ENCODE peak calls at places on chromosomes 6 and 20, in seven cellular contexts. X is NCI-H1105 treated with DMSO at 0.1 percent for 48 hours; U is progenitor cell of endocrine pancreas; Z is activated CD8-positive, alpha-beta memory T cell treated with anti-CD3 and anti-CD28 coated beads, Interleukin-2, amount 50 U/mL, for 48 hours; K is WERI-Rb-1; E is cardiac muscle cell; M is AG10803. G is an unnamed sample.

GRCh38 chr6:108874470-108875160 is 26.4 kb downstream of the ARMC2 start:
- DNase-seq in X (no peak), U (no peak), Z (peak; percentile 78), K (no peak), E (no peak), M (peak; percentile 63), G (no peak)

GRCh38 chr20:675453-676314 is at the start of gene SCRT2:
- DNase-seq in X (peak; percentile 36), U (peak; percentile 85), Z (peak; percentile 88), K (peak; percentile 47), E (peak; percentile 94), M (peak; percentile 68), G (peak; percentile 94)

GRCh38 chr6:116465246-116465645 is 4.1 kb downstream of the CALHM6 start:
- DNase-seq in X (no peak), U (no peak), Z (no peak), K (no peak), E (no peak), M (no peak), G (no peak)

GRCh38 chr20:51804754-51805153 is 2.4 kb upstream of the SALL4 start:
- DNase-seq in X (no peak), U (no peak), Z (no peak), K (no peak), E (no peak), M (no peak), G (no peak)

GRCh38 chr6:8736046-8736877 is 300.9 kb upstream of the SLC35B3 start:
- DNase-seq in X (no peak), U (no peak), Z (no peak), K (no peak), E (peak; percentile 7), M (no peak), G (no peak)

GRCh38 chr6:130063806-130064205 is 45.4 kb downstream of the L3MBTL3 start:
- DNase-seq in X (no peak), U (no peak), Z (no peak), K (no peak), E (no peak), M (peak; percentile 22), G (no peak)

GRCh38 chr20:32314768-32315167 is 37.3 kb downstream of the KIF3B start:
- DNase-seq in X (no peak), U (no peak), Z (no peak), K (no peak), E (no peak), M (no peak), G (no peak)

GRCh38 chr20:53692465-53693067 is 98.9 kb upstream of the ZNF217 start:
- DNase-seq in X (no peak), U (no peak), Z (no peak), K (no peak), E (no peak), M (peak; percentile 96), G (no peak)

GRCh38 chr20:37837934-37838333 is 65.0 kb upstream of the VSTM2L start:
- DNase-seq in X (no peak), U (no peak), Z (no peak), K (peak; percentile 46), E (no peak), M (no peak), G (no peak)

GRCh38 chr20:32437391-32438074 is 79.4 kb downstream of the ASXL1 start:
- DNase-seq in X (no peak), U (no peak), Z (peak; percentile 53), K (no peak), E (no peak), M (no peak), G (peak; percentile 63)

GRCh38 chr6:156508923-156509322 is 268.3 kb upstream of the ARID1B start:
- DNase-seq in X (peak; percentile 26), U (no peak), Z (no peak), K (no peak), E (no peak), M (no peak), G (no peak)

GRCh38 chr6:71584712-71585436 is 296.3 kb downstream of the OGFRL1 start:
- DNase-seq in X (no peak), U (no peak), Z (no peak), K (no peak), E (no peak), M (no peak), G (no peak)

GRCh38 chr20:49668181-49668877 is 45.3 kb downstream of the B4GALT5 start:
- DNase-seq in X (no peak), U (no peak), Z (peak; percentile 78), K (no peak), E (no peak), M (no peak), G (no peak)

GRCh38 chr20:32957451-32957850 is 46.8 kb downstream of the SUN5 start:
- DNase-seq in X (no peak), U (no peak), Z (no peak), K (no peak), E (no peak), M (no peak), G (peak; percentile 36)

GRCh38 chr6:27604986-27605385 is 132.1 kb upstream of the ZNF184 start:
- DNase-seq in X (no peak), U (no peak), Z (no peak), K (no peak), E (no peak), M (no peak), G (no peak)

GRCh38 chr6:20953019-20953418 is 418.8 kb downstream of the CDKAL1 start:
- DNase-seq in X (peak; percentile 71), U (no peak), Z (no peak), K (no peak), E (no peak), M (no peak), G (no peak)

GRCh38 chr6:41577865-41578713 is 31.9 kb downstream of the FOXP4 start:
- DNase-seq in X (no peak), U (no peak), Z (no peak), K (peak; percentile 71), E (peak; percentile 57), M (peak; percentile 38), G (no peak)

GRCh38 chr6:117956386-117956785 is 49.3 kb downstream of the SLC35F1 start:
- DNase-seq in X (no peak), U (no peak), Z (no peak), K (no peak), E (no peak), M (no peak), G (no peak)

GRCh38 chr6:137775720-137776119 is 91.3 kb upstream of the TNFAIP3 start:
- DNase-seq in X (peak; percentile 9), U (no peak), Z (no peak), K (no peak), E (no peak), M (no peak), G (no peak)

GRCh38 chr20:35252037-35252461 is 25.6 kb downstream of the MMP24 start:
- DNase-seq in X (no peak), U (no peak), Z (no peak), K (no peak), E (no peak), M (no peak), G (no peak)

GRCh38 chr6:81634155-81634880 is 118.2 kb downstream of the TENT5A start:
- DNase-seq in X (no peak), U (no peak), Z (no peak), K (no peak), E (no peak), M (no peak), G (no peak)

GRCh38 chr6:28776269-28777146 is 147.3 kb downstream of the TRIM27 start:
- DNase-seq in X (peak; percentile 71), U (no peak), Z (no peak), K (no peak), E (no peak), M (no peak), G (no peak)

GRCh38 chr20:38149880-38150594 is 15.0 kb downstream of the TGM2 start:
- DNase-seq in X (no peak), U (no peak), Z (no peak), K (no peak), E (no peak), M (no peak), G (no peak)

GRCh38 chr20:43516251-43516824 is 8.8 kb downstream of the L3MBTL1 start:
- DNase-seq in X (no peak), U (no peak), Z (no peak), K (no peak), E (no peak), M (peak; percentile 7), G (no peak)

GRCh38 chr20:38599410-38599882 is 2.2 kb upstream of the ARHGAP40 start:
- DNase-seq in X (no peak), U (no peak), Z (no peak), K (no peak), E (peak; percentile 80), M (no peak), G (no peak)